ENCODE peak calls at places on chromosome 2, in four cellular contexts. U is T1000; A is T follicular helper cell; S is CD4-positive, alpha-beta T cell. J is an unnamed sample.

GRCh38 chr2:238963970-238964331 is 116.1 kb downstream of the TWIST2 start:
- DNase-seq in U (no peak), A (no peak), S (no peak), J (no peak)

GRCh38 chr2:5537180-5537579 is 155.0 kb upstream of the SOX11 start:
- DNase-seq in U (no peak), A (no peak), S (no peak), J (no peak)

GRCh38 chr2:30221531-30221930 is 9.8 kb upstream of the LBH start:
- DNase-seq in U (no peak), A (no peak), S (no peak), J (no peak)

GRCh38 chr2:170930132-170931109 is 1.4 kb downstream of the GORASP2 start:
- DNase-seq in U (no peak), A (peak; percentile 54), S (peak; percentile 49), J (no peak)

GRCh38 chr2:118021361-118021760 is 7.5 kb upstream of the CCDC93 start:
- DNase-seq in U (no peak), A (no peak), S (no peak), J (no peak)

GRCh38 chr2:231452799-231453508 is 11.3 kb downstream of the NCL start:
- DNase-seq in U (no peak), A (no peak), S (no peak), J (no peak)

GRCh38 chr2:37672104-37672869 is 845 bp upstream of the CDC42EP3 start:
- DNase-seq in U (peak; percentile 52), A (peak; percentile 55), S (peak; percentile 66), J (peak; percentile 57)

GRCh38 chr2:6308986-6309385 is 556.7 kb downstream of the CMPK2 start:
- DNase-seq in U (no peak), A (no peak), S (no peak), J (no peak)

GRCh38 chr2:241808701-241809382 is at the start of gene NEU4:
- DNase-seq in U (no peak), A (no peak), S (no peak), J (no peak)

GRCh38 chr2:152411154-152411553 is 76.2 kb downstream of the FMNL2 start:
- DNase-seq in U (no peak), A (no peak), S (no peak), J (no peak)

GRCh38 chr2:9330639-9331270 is 92.6 kb downstream of the ITGB1BP1 start:
- DNase-seq in U (no peak), A (no peak), S (no peak), J (no peak)

GRCh38 chr2:169105433-169105832 is 36.1 kb downstream of the DHRS9 start:
- DNase-seq in U (no peak), A (no peak), S (no peak), J (no peak)

GRCh38 chr2:44087714-44088092 is 81.0 kb upstream of the PPM1B start:
- DNase-seq in U (no peak), A (no peak), S (no peak), J (no peak)

GRCh38 chr2:200765139-200765951 is 46.4 kb upstream of the BZW1 start:
- DNase-seq in U (peak; percentile 70), A (no peak), S (no peak), J (peak; percentile 79)

GRCh38 chr2:7037340-7038333 is 120.4 kb downstream of the RNF144A start:
- DNase-seq in U (no peak), A (peak; percentile 16), S (peak; percentile 57), J (no peak)

GRCh38 chr2:231458368-231458767 is 5.9 kb downstream of the NCL start:
- DNase-seq in U (no peak), A (no peak), S (no peak), J (no peak)

GRCh38 chr2:172109670-172110421 is 7.1 kb upstream of the DLX2 start:
- DNase-seq in U (no peak), A (no peak), S (no peak), J (no peak)

GRCh38 chr2:189624648-189625355 is 36.5 kb upstream of the ASNSD1 start:
- DNase-seq in U (no peak), A (no peak), S (no peak), J (no peak)

GRCh38 chr2:22478329-22478728 is 906.6 kb upstream of the KLHL29 start:
- DNase-seq in U (no peak), A (no peak), S (no peak), J (no peak)

GRCh38 chr2:64876137-64876647 is 113.0 kb upstream of the SLC1A4 start:
- DNase-seq in U (peak; percentile 60), A (no peak), S (no peak), J (peak; percentile 60)

GRCh38 chr2:128435576-128436497 is 117.2 kb upstream of the HS6ST1 start:
- DNase-seq in U (no peak), A (no peak), S (peak; percentile 15), J (no peak)

GRCh38 chr2:62292190-62292589 is 96.3 kb downstream of the B3GNT2 start:
- DNase-seq in U (no peak), A (no peak), S (no peak), J (no peak)

GRCh38 chr2:141911485-141912066 is 219.2 kb downstream of the LRP1B start:
- DNase-seq in U (no peak), A (no peak), S (no peak), J (no peak)

GRCh38 chr2:144703852-144704324 is 184.0 kb upstream of the ZEB2 start:
- DNase-seq in U (no peak), A (no peak), S (no peak), J (no peak)

GRCh38 chr2:43318791-43319190 is 92.4 kb upstream of the ZFP36L2 start:
- DNase-seq in U (no peak), A (no peak), S (no peak), J (no peak)

GRCh38 chr2:18883626-18884456 is 294.5 kb upstream of the NT5C1B start:
- DNase-seq in U (peak; percentile 20), A (no peak), S (no peak), J (no peak)

GRCh38 chr2:29596584-29596983 is 324.8 kb downstream of the ALK start:
- DNase-seq in U (no peak), A (no peak), S (no peak), J (no peak)

GRCh38 chr2:233990261-233990798 is 60.2 kb upstream of the SPP2 start:
- DNase-seq in U (no peak), A (peak; percentile 48), S (no peak), J (no peak)

GRCh38 chr2:200354823-200355751 is 48.6 kb downstream of the SPATS2L start:
- DNase-seq in U (no peak), A (no peak), S (no peak), J (no peak)

GRCh38 chr2:109382236-109382930 is 231.4 kb downstream of the SEPTIN10 start:
- DNase-seq in U (no peak), A (no peak), S (peak; percentile 30), J (no peak)

J was measured in non-pigmented ciliary epithelial cell.